ENCODE peak calls at places on chromosome 16, in six cellular contexts. One of them, this sample, is unnamed.

GRCh38 chr16:65767125-65767524 is 599.4 kb upstream of the CDH5 start:
- DNase-seq in IMR-90: no peak
- DNase-seq in neural crest cell: no peak
- DNase-seq in HCT116: no peak
- DNase-seq in colonic mucosa: no peak
- DNase-seq in right atrium auricular region: no peak
- DNase-seq in this sample: no peak

GRCh38 chr16:19210175-19210924 is 42.3 kb downstream of the SYT17 start:
- DNase-seq in IMR-90: peak; percentile 63
- DNase-seq in neural crest cell: no peak
- DNase-seq in HCT116: peak; percentile 27
- DNase-seq in colonic mucosa: no peak
- DNase-seq in right atrium auricular region: no peak
- DNase-seq in this sample: peak; percentile 60

GRCh38 chr16:9901-10665 is 43.3 kb downstream of the POLR3K start:
- DNase-seq in IMR-90: no peak
- DNase-seq in neural crest cell: no peak
- DNase-seq in HCT116: no peak
- DNase-seq in colonic mucosa: no peak
- DNase-seq in right atrium auricular region: no peak
- DNase-seq in this sample: no peak

GRCh38 chr16:27489421-27489820 is 60.3 kb downstream of the GTF3C1 start:
- DNase-seq in IMR-90: no peak
- DNase-seq in neural crest cell: no peak
- DNase-seq in HCT116: no peak
- DNase-seq in colonic mucosa: no peak
- DNase-seq in right atrium auricular region: no peak
- DNase-seq in this sample: no peak

GRCh38 chr16:84950906-84951305 is 60.4 kb downstream of the ZDHHC7 start:
- DNase-seq in IMR-90: no peak
- DNase-seq in neural crest cell: peak; percentile 31
- DNase-seq in HCT116: no peak
- DNase-seq in colonic mucosa: no peak
- DNase-seq in right atrium auricular region: no peak
- DNase-seq in this sample: peak; percentile 55

GRCh38 chr16:4208529-4208835 is 33.4 kb downstream of the SRL start:
- DNase-seq in IMR-90: no peak
- DNase-seq in neural crest cell: no peak
- DNase-seq in HCT116: no peak
- DNase-seq in colonic mucosa: no peak
- DNase-seq in right atrium auricular region: no peak
- DNase-seq in this sample: no peak

GRCh38 chr16:85592700-85593502 is 20.2 kb upstream of the GSE1 start:
- DNase-seq in IMR-90: peak; percentile 59
- DNase-seq in neural crest cell: no peak
- DNase-seq in HCT116: no peak
- DNase-seq in colonic mucosa: no peak
- DNase-seq in right atrium auricular region: no peak
- DNase-seq in this sample: no peak

GRCh38 chr16:81035975-81036750 is 521 bp downstream of the ATMIN start:
- DNase-seq in IMR-90: peak; percentile 11
- DNase-seq in neural crest cell: peak; percentile 14
- DNase-seq in HCT116: no peak
- DNase-seq in colonic mucosa: peak; percentile 27
- DNase-seq in right atrium auricular region: no peak
- DNase-seq in this sample: peak; percentile 38

DNA sequence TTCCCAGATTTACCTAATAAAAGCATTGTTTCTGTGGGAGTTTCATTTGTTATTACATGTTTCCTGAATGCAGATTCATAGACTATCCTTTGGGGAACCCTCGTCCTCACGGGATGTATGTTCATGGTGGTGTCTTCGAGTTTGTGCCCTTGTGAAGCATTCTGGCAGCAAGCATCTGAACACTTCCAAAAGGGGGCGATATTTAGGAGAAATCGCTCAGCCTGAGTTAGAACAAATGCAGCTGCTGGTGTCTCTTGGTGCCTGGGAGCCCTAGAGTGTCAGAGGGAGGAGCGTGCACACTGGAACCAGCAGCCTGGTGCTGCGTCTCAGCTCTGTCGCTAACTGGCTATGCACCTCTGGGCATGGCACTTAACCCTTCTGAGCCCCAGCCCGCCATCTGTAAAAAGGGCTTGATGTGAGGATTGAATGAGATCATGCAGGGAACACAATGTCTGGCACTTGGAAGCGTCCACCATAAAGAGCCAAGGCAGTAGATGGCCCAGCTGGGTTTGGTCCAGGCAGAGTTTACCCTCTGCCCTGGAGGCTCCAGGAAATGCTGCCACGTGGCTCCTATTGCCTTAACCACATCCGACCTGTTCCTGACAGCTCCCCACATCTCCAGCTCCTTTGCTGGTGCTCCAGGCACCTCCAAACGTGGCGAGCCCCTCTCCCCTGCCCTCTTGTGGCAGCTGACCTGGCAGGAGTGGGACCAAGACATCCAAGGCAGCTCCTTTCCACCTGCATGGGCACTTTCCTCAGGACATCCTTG is 25.0 kb upstream of the C16orf78 start:
- DNase-seq in IMR-90: no peak
- DNase-seq in neural crest cell: no peak
- DNase-seq in HCT116: peak; percentile 3
- DNase-seq in colonic mucosa: no peak
- DNase-seq in right atrium auricular region: no peak
- DNase-seq in this sample: no peak
- TF ChIP-seq CTCF in IMR-90: no peak
- TF ChIP-seq CTCF in neural crest cell: no peak
- TF ChIP-seq CTCF in HCT116: no peak
- TF ChIP-seq CTCF in colonic mucosa: no peak
- TF ChIP-seq CTCF in right atrium auricular region: no peak
- TF ChIP-seq CTCF in this sample: no peak

GRCh38 chr16:79885320-79885719 is 284.8 kb upstream of the MAF start:
- DNase-seq in IMR-90: no peak
- DNase-seq in neural crest cell: no peak
- DNase-seq in HCT116: no peak
- DNase-seq in colonic mucosa: no peak
- DNase-seq in right atrium auricular region: no peak
- DNase-seq in this sample: no peak
- TF ChIP-seq CTCF in IMR-90: no peak
- TF ChIP-seq CTCF in neural crest cell: no peak
- TF ChIP-seq CTCF in HCT116: no peak
- TF ChIP-seq CTCF in colonic mucosa: no peak
- TF ChIP-seq CTCF in right atrium auricular region: no peak
- TF ChIP-seq CTCF in this sample: no peak

GRCh38 chr16:10942352-10943297 is at the start of gene DEXI:
- DNase-seq in IMR-90: peak; percentile 84
- DNase-seq in neural crest cell: peak; percentile 91
- DNase-seq in HCT116: peak; percentile 72
- DNase-seq in colonic mucosa: peak; percentile 95
- DNase-seq in right atrium auricular region: peak; percentile 94
- DNase-seq in this sample: peak; percentile 98
- TF ChIP-seq CTCF in IMR-90: no peak
- TF ChIP-seq CTCF in neural crest cell: no peak
- TF ChIP-seq CTCF in HCT116: no peak
- TF ChIP-seq CTCF in colonic mucosa: no peak
- TF ChIP-seq CTCF in right atrium auricular region: peak; percentile 38
- TF ChIP-seq CTCF in this sample: peak; percentile 18

DNA sequence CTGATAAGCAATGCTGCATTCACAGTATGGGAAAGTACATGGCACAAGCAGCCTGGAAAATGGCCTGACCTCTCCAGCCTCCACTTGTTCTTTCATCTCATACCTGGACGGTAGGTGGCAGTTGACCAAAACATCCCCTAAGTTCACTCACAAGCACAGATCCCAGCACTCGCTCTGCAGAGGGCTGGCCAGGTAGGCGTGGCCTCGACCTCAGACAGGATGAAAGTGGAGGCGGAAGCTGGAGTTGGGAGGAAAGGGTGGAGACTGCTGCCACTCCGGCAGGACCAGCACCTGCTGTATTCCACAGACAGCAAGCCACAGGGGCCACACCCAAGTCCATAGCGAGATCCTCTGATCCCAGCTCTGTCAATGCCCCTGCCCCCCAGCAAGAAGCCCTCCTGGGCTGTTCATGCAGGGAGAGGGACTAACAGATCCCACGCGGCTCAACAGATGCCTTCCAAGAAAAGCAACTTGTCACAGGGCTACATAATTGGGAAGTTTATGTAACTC is 31.3 kb downstream of the ZCCHC14 start:
- DNase-seq in IMR-90: no peak
- DNase-seq in neural crest cell: peak; percentile 6
- DNase-seq in HCT116: peak; percentile 98
- DNase-seq in colonic mucosa: peak; percentile 96
- DNase-seq in right atrium auricular region: peak; percentile 76
- DNase-seq in this sample: peak; percentile 97
- TF ChIP-seq CTCF in IMR-90: no peak
- TF ChIP-seq CTCF in neural crest cell: peak; percentile 64
- TF ChIP-seq CTCF in HCT116: peak; percentile 73
- TF ChIP-seq CTCF in colonic mucosa: peak; percentile 41
- TF ChIP-seq CTCF in right atrium auricular region: no peak
- TF ChIP-seq CTCF in this sample: peak; percentile 58

This sample was measured in Calu3.